ENCODE peak calls at places on chromosome 15, in seven cellular contexts. One of them, this sample, is unnamed.

GRCh38 chr15:66068801-66069200 is 184.7 kb downstream of the MEGF11 start:
- DNase-seq in ecto neural progenitor cell: no peak
- DNase-seq in AG04450: no peak
- DNase-seq in MCF 10A: no peak
- DNase-seq in epithelial cell of esophagus: no peak
- DNase-seq in nucleus accumbens: no peak
- DNase-seq in RCC 7860: no peak
- DNase-seq in this sample: no peak

GRCh38 chr15:36814085-36814484 is 234.7 kb downstream of the CDIN1 start:
- DNase-seq in nucleus accumbens: no peak
- DNase-seq in MCF 10A: no peak
- DNase-seq in ecto neural progenitor cell: no peak
- DNase-seq in epithelial cell of esophagus: no peak
- DNase-seq in AG04450: no peak
- DNase-seq in RCC 7860: no peak
- DNase-seq in this sample: no peak

GRCh38 chr15:45662375-45662774 is 27.5 kb downstream of the SQOR start:
- DNase-seq in nucleus accumbens: no peak
- DNase-seq in ecto neural progenitor cell: peak; percentile 53
- DNase-seq in RCC 7860: no peak
- DNase-seq in MCF 10A: no peak
- DNase-seq in AG04450: no peak
- DNase-seq in epithelial cell of esophagus: no peak
- DNase-seq in this sample: no peak

GRCh38 chr15:83436513-83437158 is 10.5 kb upstream of the SH3GL3 start:
- DNase-seq in ecto neural progenitor cell: no peak
- DNase-seq in MCF 10A: peak; percentile 74
- DNase-seq in RCC 7860: peak; percentile 38
- DNase-seq in epithelial cell of esophagus: peak; percentile 80
- DNase-seq in AG04450: no peak
- DNase-seq in nucleus accumbens: peak; percentile 12
- DNase-seq in this sample: no peak

GRCh38 chr15:92541197-92542190 is 114.1 kb downstream of the FAM174B start:
- DNase-seq in ecto neural progenitor cell: no peak
- DNase-seq in nucleus accumbens: no peak
- DNase-seq in AG04450: no peak
- DNase-seq in MCF 10A: peak; percentile 4
- DNase-seq in epithelial cell of esophagus: peak; percentile 2
- DNase-seq in RCC 7860: no peak
- DNase-seq in this sample: no peak

GRCh38 chr15:49235446-49236207 is 65.6 kb downstream of the GALK2 start:
- DNase-seq in AG04450: peak; percentile 77
- DNase-seq in nucleus accumbens: peak; percentile 59
- DNase-seq in RCC 7860: peak; percentile 60
- DNase-seq in ecto neural progenitor cell: no peak
- DNase-seq in epithelial cell of esophagus: peak; percentile 68
- DNase-seq in MCF 10A: peak; percentile 69
- DNase-seq in this sample: no peak

GRCh38 chr15:36428102-36428845 is 151.2 kb upstream of the CDIN1 start:
- DNase-seq in AG04450: peak; percentile 98
- DNase-seq in MCF 10A: peak; percentile 89
- DNase-seq in epithelial cell of esophagus: peak; percentile 96
- DNase-seq in nucleus accumbens: no peak
- DNase-seq in RCC 7860: peak; percentile 100
- DNase-seq in ecto neural progenitor cell: no peak
- DNase-seq in this sample: peak; percentile 98

GRCh38 chr15:65354835-65355172 is 23.0 kb downstream of the IGDCC3 start:
- DNase-seq in RCC 7860: no peak
- DNase-seq in nucleus accumbens: no peak
- DNase-seq in epithelial cell of esophagus: no peak
- DNase-seq in MCF 10A: no peak
- DNase-seq in AG04450: no peak
- DNase-seq in ecto neural progenitor cell: no peak
- DNase-seq in this sample: no peak

GRCh38 chr15:63407612-63408011 is 26.0 kb upstream of the CA12 start:
- DNase-seq in AG04450: no peak
- DNase-seq in RCC 7860: no peak
- DNase-seq in nucleus accumbens: no peak
- DNase-seq in MCF 10A: no peak
- DNase-seq in epithelial cell of esophagus: no peak
- DNase-seq in ecto neural progenitor cell: no peak
- DNase-seq in this sample: no peak

GRCh38 chr15:46280753-46281521 is 646.1 kb downstream of the SQOR start:
- DNase-seq in ecto neural progenitor cell: no peak
- DNase-seq in AG04450: no peak
- DNase-seq in nucleus accumbens: no peak
- DNase-seq in RCC 7860: no peak
- DNase-seq in epithelial cell of esophagus: peak; percentile 11
- DNase-seq in MCF 10A: no peak
- DNase-seq in this sample: no peak

GRCh38 chr15:85473455-85473854 is 93.1 kb downstream of the AKAP13 start:
- DNase-seq in RCC 7860: peak; percentile 45
- DNase-seq in nucleus accumbens: no peak
- DNase-seq in AG04450: no peak
- DNase-seq in MCF 10A: no peak
- DNase-seq in epithelial cell of esophagus: no peak
- DNase-seq in ecto neural progenitor cell: no peak
- DNase-seq in this sample: no peak

GRCh38 chr15:48132874-48133273 is 12.1 kb downstream of the SLC24A5 start:
- DNase-seq in ecto neural progenitor cell: no peak
- DNase-seq in RCC 7860: no peak
- DNase-seq in AG04450: no peak
- DNase-seq in MCF 10A: no peak
- DNase-seq in epithelial cell of esophagus: no peak
- DNase-seq in nucleus accumbens: no peak
- DNase-seq in this sample: no peak

GRCh38 chr15:31031471-31032064 is 40.1 kb upstream of the MTMR10 start:
- DNase-seq in nucleus accumbens: no peak
- DNase-seq in epithelial cell of esophagus: peak; percentile 13
- DNase-seq in MCF 10A: no peak
- DNase-seq in RCC 7860: peak; percentile 31
- DNase-seq in ecto neural progenitor cell: no peak
- DNase-seq in AG04450: no peak
- DNase-seq in this sample: no peak

GRCh38 chr15:25175789-25176615 is 221.2 kb downstream of the SNRPN start:
- DNase-seq in epithelial cell of esophagus: no peak
- DNase-seq in nucleus accumbens: no peak
- DNase-seq in MCF 10A: no peak
- DNase-seq in ecto neural progenitor cell: no peak
- DNase-seq in AG04450: no peak
- DNase-seq in RCC 7860: no peak
- DNase-seq in this sample: no peak

GRCh38 chr15:67405208-67406191 is 115.4 kb upstream of the C15orf61 start:
- DNase-seq in AG04450: peak; percentile 11
- DNase-seq in nucleus accumbens: no peak
- DNase-seq in MCF 10A: peak; percentile 73
- DNase-seq in ecto neural progenitor cell: no peak
- DNase-seq in epithelial cell of esophagus: peak; percentile 43
- DNase-seq in RCC 7860: peak; percentile 13
- DNase-seq in this sample: no peak

GRCh38 chr15:25056484-25057429 is 102.0 kb downstream of the SNRPN start:
- DNase-seq in AG04450: no peak
- DNase-seq in RCC 7860: no peak
- DNase-seq in nucleus accumbens: no peak
- DNase-seq in ecto neural progenitor cell: peak; percentile 16
- DNase-seq in epithelial cell of esophagus: no peak
- DNase-seq in MCF 10A: no peak
- DNase-seq in this sample: no peak

GRCh38 chr15:73323956-73324355 is 44.8 kb downstream of the HCN4 start:
- DNase-seq in MCF 10A: no peak
- DNase-seq in nucleus accumbens: no peak
- DNase-seq in RCC 7860: no peak
- DNase-seq in epithelial cell of esophagus: no peak
- DNase-seq in ecto neural progenitor cell: no peak
- DNase-seq in AG04450: no peak
- DNase-seq in this sample: no peak

GRCh38 chr15:66484539-66485112 is 12.9 kb downstream of the SNAPC5 start:
- DNase-seq in nucleus accumbens: no peak
- DNase-seq in MCF 10A: no peak
- DNase-seq in ecto neural progenitor cell: no peak
- DNase-seq in RCC 7860: no peak
- DNase-seq in AG04450: no peak
- DNase-seq in epithelial cell of esophagus: no peak
- DNase-seq in this sample: no peak

GRCh38 chr15:29860872-29861271 is 38.6 kb upstream of the TJP1 start:
- DNase-seq in RCC 7860: no peak
- DNase-seq in epithelial cell of esophagus: peak; percentile 79
- DNase-seq in MCF 10A: peak; percentile 12
- DNase-seq in AG04450: no peak
- DNase-seq in ecto neural progenitor cell: no peak
- DNase-seq in nucleus accumbens: no peak
- DNase-seq in this sample: no peak

GRCh38 chr15:68335251-68335650 is 57.7 kb downstream of the FEM1B start:
- DNase-seq in RCC 7860: no peak
- DNase-seq in epithelial cell of esophagus: peak; percentile 21
- DNase-seq in ecto neural progenitor cell: no peak
- DNase-seq in AG04450: no peak
- DNase-seq in MCF 10A: peak; percentile 97
- DNase-seq in nucleus accumbens: no peak
- DNase-seq in this sample: peak; percentile 45

GRCh38 chr15:70293606-70294470 is 196.1 kb upstream of the TLE3 start:
- DNase-seq in RCC 7860: no peak
- DNase-seq in ecto neural progenitor cell: no peak
- DNase-seq in MCF 10A: no peak
- DNase-seq in AG04450: no peak
- DNase-seq in epithelial cell of esophagus: no peak
- DNase-seq in nucleus accumbens: no peak
- DNase-seq in this sample: no peak

GRCh38 chr15:63381301-63382192 is at the start of gene CA12:
- DNase-seq in RCC 7860: peak; percentile 20
- DNase-seq in epithelial cell of esophagus: peak; percentile 76
- DNase-seq in ecto neural progenitor cell: peak; percentile 66
- DNase-seq in MCF 10A: peak; percentile 54
- DNase-seq in nucleus accumbens: peak; percentile 31
- DNase-seq in AG04450: no peak
- DNase-seq in this sample: no peak

GRCh38 chr15:30929064-30929669 is 25.5 kb downstream of the FAN1 start:
- DNase-seq in ecto neural progenitor cell: no peak
- DNase-seq in RCC 7860: no peak
- DNase-seq in AG04450: no peak
- DNase-seq in epithelial cell of esophagus: no peak
- DNase-seq in MCF 10A: no peak
- DNase-seq in nucleus accumbens: no peak
- DNase-seq in this sample: no peak

GRCh38 chr15:60093273-60094067 is 89.4 kb downstream of the FOXB1 start:
- DNase-seq in nucleus accumbens: no peak
- DNase-seq in RCC 7860: no peak
- DNase-seq in ecto neural progenitor cell: no peak
- DNase-seq in AG04450: no peak
- DNase-seq in MCF 10A: peak; percentile 86
- DNase-seq in epithelial cell of esophagus: peak; percentile 33
- DNase-seq in this sample: peak; percentile 59

GRCh38 chr15:76903251-76903681 is 1.9 kb downstream of the SCAPER start:
- DNase-seq in ecto neural progenitor cell: no peak
- DNase-seq in AG04450: peak; percentile 26
- DNase-seq in epithelial cell of esophagus: peak; percentile 41
- DNase-seq in RCC 7860: no peak
- DNase-seq in MCF 10A: peak; percentile 45
- DNase-seq in nucleus accumbens: no peak
- DNase-seq in this sample: no peak

GRCh38 chr15:25852696-25853524 is 10.2 kb downstream of the ATP10A start:
- DNase-seq in MCF 10A: no peak
- DNase-seq in RCC 7860: no peak
- DNase-seq in epithelial cell of esophagus: no peak
- DNase-seq in AG04450: no peak
- DNase-seq in nucleus accumbens: no peak
- DNase-seq in ecto neural progenitor cell: no peak
- DNase-seq in this sample: no peak

GRCh38 chr15:35306361-35306981 is 221.4 kb upstream of the NANOGP8 start:
- DNase-seq in ecto neural progenitor cell: no peak
- DNase-seq in epithelial cell of esophagus: peak; percentile 76
- DNase-seq in RCC 7860: peak; percentile 48
- DNase-seq in MCF 10A: peak; percentile 53
- DNase-seq in AG04450: no peak
- DNase-seq in nucleus accumbens: no peak
- DNase-seq in this sample: peak; percentile 56

GRCh38 chr15:35194296-35194695 is 109.2 kb upstream of the NANOGP8 start:
- DNase-seq in ecto neural progenitor cell: no peak
- DNase-seq in epithelial cell of esophagus: peak; percentile 16
- DNase-seq in RCC 7860: no peak
- DNase-seq in MCF 10A: no peak
- DNase-seq in AG04450: no peak
- DNase-seq in nucleus accumbens: no peak
- DNase-seq in this sample: no peak

GRCh38 chr15:82196353-82196752 is 66.2 kb downstream of the EFL1 start:
- DNase-seq in nucleus accumbens: no peak
- DNase-seq in RCC 7860: no peak
- DNase-seq in ecto neural progenitor cell: no peak
- DNase-seq in AG04450: no peak
- DNase-seq in MCF 10A: no peak
- DNase-seq in epithelial cell of esophagus: no peak
- DNase-seq in this sample: no peak

GRCh38 chr15:44489464-44489863 is 47.5 kb upstream of the EIF3J start:
- DNase-seq in ecto neural progenitor cell: no peak
- DNase-seq in nucleus accumbens: no peak
- DNase-seq in MCF 10A: peak; percentile 70
- DNase-seq in epithelial cell of esophagus: peak; percentile 81
- DNase-seq in RCC 7860: peak; percentile 94
- DNase-seq in AG04450: peak; percentile 49
- DNase-seq in this sample: peak; percentile 95

GRCh38 chr15:94412979-94413741 is 181.8 kb downstream of the MCTP2 start:
- DNase-seq in AG04450: no peak
- DNase-seq in epithelial cell of esophagus: peak; percentile 51
- DNase-seq in ecto neural progenitor cell: no peak
- DNase-seq in MCF 10A: peak; percentile 36
- DNase-seq in nucleus accumbens: no peak
- DNase-seq in RCC 7860: no peak
- DNase-seq in this sample: peak; percentile 6

GRCh38 chr15:63402498-63403253 is 21.0 kb upstream of the CA12 start:
- DNase-seq in epithelial cell of esophagus: peak; percentile 46
- DNase-seq in ecto neural progenitor cell: no peak
- DNase-seq in nucleus accumbens: no peak
- DNase-seq in MCF 10A: peak; percentile 58
- DNase-seq in RCC 7860: peak; percentile 43
- DNase-seq in AG04450: no peak
- DNase-seq in this sample: no peak

GRCh38 chr15:68412218-68412617 is 19.7 kb downstream of the ITGA11 start:
- DNase-seq in nucleus accumbens: no peak
- DNase-seq in epithelial cell of esophagus: no peak
- DNase-seq in RCC 7860: no peak
- DNase-seq in MCF 10A: no peak
- DNase-seq in ecto neural progenitor cell: peak; percentile 25
- DNase-seq in AG04450: no peak
- DNase-seq in this sample: no peak

GRCh38 chr15:26937134-26937533 is 33.8 kb upstream of the GABRG3 start:
- DNase-seq in MCF 10A: no peak
- DNase-seq in nucleus accumbens: no peak
- DNase-seq in epithelial cell of esophagus: no peak
- DNase-seq in ecto neural progenitor cell: no peak
- DNase-seq in RCC 7860: no peak
- DNase-seq in AG04450: no peak
- DNase-seq in this sample: no peak

GRCh38 chr15:70559223-70559823 is 204.0 kb downstream of the UACA start:
- DNase-seq in nucleus accumbens: no peak
- DNase-seq in AG04450: no peak
- DNase-seq in ecto neural progenitor cell: peak; percentile 22
- DNase-seq in epithelial cell of esophagus: no peak
- DNase-seq in MCF 10A: no peak
- DNase-seq in RCC 7860: no peak
- DNase-seq in this sample: no peak

GRCh38 chr15:77784361-77785292 is 151.9 kb upstream of the LINGO1 start:
- DNase-seq in ecto neural progenitor cell: no peak
- DNase-seq in AG04450: no peak
- DNase-seq in MCF 10A: peak; percentile 52
- DNase-seq in epithelial cell of esophagus: peak; percentile 33
- DNase-seq in nucleus accumbens: no peak
- DNase-seq in RCC 7860: peak; percentile 4
- DNase-seq in this sample: no peak

GRCh38 chr15:43199945-43200488 is 14.8 kb downstream of the CCNDBP1 start:
- DNase-seq in MCF 10A: no peak
- DNase-seq in ecto neural progenitor cell: peak; percentile 10
- DNase-seq in nucleus accumbens: no peak
- DNase-seq in RCC 7860: no peak
- DNase-seq in epithelial cell of esophagus: no peak
- DNase-seq in AG04450: no peak
- DNase-seq in this sample: no peak

GRCh38 chr15:100180921-100181320 is 160.9 kb downstream of the ADAMTS17 start:
- DNase-seq in MCF 10A: no peak
- DNase-seq in nucleus accumbens: no peak
- DNase-seq in ecto neural progenitor cell: no peak
- DNase-seq in epithelial cell of esophagus: no peak
- DNase-seq in RCC 7860: no peak
- DNase-seq in AG04450: no peak
- DNase-seq in this sample: no peak

This sample was measured in epithelial cell of proximal tubule.